ENCODE peak calls at places on chromosomes 6 and 20, in four cellular contexts. Q is upper lobe of left lung; M is GM04504; O is activated CD8-positive, alpha-beta T cell treated with anti-CD3 and anti-CD28 coated beads for 36 hours. G is an unnamed sample.

GRCh38 chr6:81138236-81138635 is 614.2 kb downstream of the TENT5A start:
- DNase-seq in M (no peak), Q (no peak), O (no peak), G (no peak)

GRCh38 chr6:4352731-4353130 is 217.4 kb upstream of the ECI2 start:
- DNase-seq in M (no peak), Q (no peak), O (no peak), G (peak)

GRCh38 chr6:34005845-34006644 is 139.8 kb downstream of the GRM4 start:
- DNase-seq in M (no peak), Q (no peak), O (no peak), G (no peak)

GRCh38 chr6:82076855-82077254 is 170.7 kb downstream of the IBTK start:
- DNase-seq in O (no peak), Q (no peak), M (no peak), G (no peak)

GRCh38 chr6:10837009-10837691 is 1.2 kb downstream of the MAK start:
- DNase-seq in O (peak), M (no peak), Q (peak), G (peak)

GRCh38 chr20:436476-436875 is 25.9 kb downstream of the TBC1D20 start:
- DNase-seq in Q (no peak), M (no peak), O (no peak), G (no peak)

GRCh38 chr6:158849899-158850806 is 31.0 kb upstream of the EZR start:
- DNase-seq in M (peak), O (peak), Q (peak), G (peak)

GRCh38 chr20:50278684-50279531 is 88.3 kb downstream of the CEBPB start:
- DNase-seq in Q (peak), O (no peak), M (no peak), G (peak)

GRCh38 chr6:135880066-135880972 is 28.8 kb downstream of the PDE7B start:
- DNase-seq in Q (no peak), M (peak), O (peak), G (no peak)

GRCh38 chr6:1867197-1867596 is 257.5 kb downstream of the FOXC1 start:
- DNase-seq in O (no peak), Q (no peak), M (no peak), G (no peak)

GRCh38 chr6:6725120-6725833 is 136.8 kb downstream of the LY86 start:
- DNase-seq in O (no peak), Q (no peak), M (no peak), G (no peak)

GRCh38 chr6:37239950-37240713 is 17.4 kb upstream of the TBC1D22B start:
- DNase-seq in M (peak), Q (peak), O (peak), G (peak)

GRCh38 chr6:10540073-10540746 is 19.1 kb downstream of the GCNT2 start:
- DNase-seq in Q (no peak), M (no peak), O (no peak), G (no peak)

GRCh38 chr20:57467742-57468141 is 57.2 kb downstream of the CTCFL start:
- DNase-seq in M (no peak), Q (no peak), O (no peak), G (no peak)

GRCh38 chr6:65955034-65955433 is 248.0 kb upstream of the EYS start:
- DNase-seq in M (no peak), O (no peak), Q (no peak), G (no peak)

GRCh38 chr20:22723659-22724058 is 139.3 kb upstream of the FOXA2 start:
- DNase-seq in O (no peak), M (no peak), Q (no peak), G (no peak)